ENCODE peak calls at places on chromosomes 1 and 21, in nine cellular contexts. M is NCI-H446 treated with DMSO at 0.1 percent for 48 hours; S is NCI-H1092; P is T-helper 1 cell; B is EL; X is endodermal cell; L is Daoy; V is activated CD8-positive, alpha-beta T cell treated with anti-CD3 and anti-CD28 coated beads for 36 hours; D is anterior cingulate cortex. C is an unnamed sample.

GRCh38 chr1:217311766-217312165 is 319.1 kb downstream of the GPATCH2 start:
- DNase-seq in M (no peak), S (no peak), P (no peak), B (peak), X (peak), L (no peak), V (no peak), D (no peak), C (no peak)

GRCh38 chr21:44351535-44352252 is 1.7 kb upstream of the TRPM2 start:
- DNase-seq in M (no peak), S (no peak), P (no peak), B (no peak), X (no peak), L (no peak), V (no peak), D (no peak), C (no peak)

GRCh38 chr1:183783896-183784637 is 20.9 kb upstream of the RGL1 start:
- DNase-seq in M (peak), S (no peak), P (no peak), B (peak), X (no peak), L (peak), V (no peak), D (peak), C (peak)

GRCh38 chr1:248861621-248862020 is 2.7 kb upstream of the ZNF692 start:
- DNase-seq in M (no peak), S (no peak), P (no peak), B (no peak), X (no peak), L (no peak), V (no peak), D (no peak), C (no peak)

GRCh38 chr1:201357211-201357610 is 20.3 kb downstream of the TNNT2 start:
- DNase-seq in M (no peak), S (no peak), P (no peak), B (no peak), X (peak), L (no peak), V (no peak), D (no peak), C (no peak)

GRCh38 chr1:219092206-219092605 is 81.5 kb upstream of the LYPLAL1 start:
- DNase-seq in M (no peak), S (no peak), P (no peak), B (peak), X (no peak), L (no peak), V (no peak), D (no peak), C (no peak)

GRCh38 chr1:77273891-77274290 is 7.9 kb upstream of the AK5 start:
- DNase-seq in M (no peak), S (no peak), P (no peak), B (no peak), X (no peak), L (no peak), V (no peak), D (no peak), C (no peak)

GRCh38 chr1:27400035-27400962 is 7.9 kb downstream of the GPR3 start:
- DNase-seq in M (no peak), S (no peak), P (no peak), B (no peak), X (peak), L (no peak), V (no peak), D (no peak), C (no peak)

GRCh38 chr1:12380316-12381249 is 150.8 kb downstream of the VPS13D start:
- DNase-seq in M (no peak), S (no peak), P (no peak), B (no peak), X (no peak), L (no peak), V (no peak), D (no peak), C (no peak)

GRCh38 chr21:35641271-35642016 is 418.9 kb downstream of the SETD4 start:
- DNase-seq in M (no peak), S (no peak), P (no peak), B (peak), X (no peak), L (no peak), V (no peak), D (no peak), C (no peak)

GRCh38 chr1:169263059-169263458 is 104.5 kb downstream of the NME7 start:
- DNase-seq in M (no peak), S (no peak), P (no peak), B (no peak), X (no peak), L (no peak), V (no peak), D (no peak), C (no peak)

GRCh38 chr1:227432181-227432535 is 113.9 kb upstream of the CDC42BPA start:
- DNase-seq in M (no peak), S (no peak), P (no peak), B (no peak), X (no peak), L (no peak), V (no peak), D (no peak), C (no peak)

GRCh38 chr1:150551784-150552691 is 2.8 kb downstream of the ADAMTSL4 start:
- DNase-seq in M (no peak), S (no peak), P (no peak), B (peak), X (peak), L (peak), V (peak), D (no peak), C (no peak)

GRCh38 chr1:62318756-62319544 is at the start of gene KANK4:
- DNase-seq in M (no peak), S (no peak), P (no peak), B (peak), X (peak), L (no peak), V (no peak), D (no peak), C (no peak)

GRCh38 chr1:235088907-235089306 is 39.7 kb downstream of the TOMM20 start:
- DNase-seq in M (no peak), S (no peak), P (no peak), B (no peak), X (no peak), L (no peak), V (no peak), D (no peak), C (no peak)

GRCh38 chr1:226603030-226603960 is 54.7 kb downstream of the STUM start:
- DNase-seq in M (peak), S (no peak), P (no peak), B (peak), X (no peak), L (peak), V (no peak), D (peak), C (peak)

GRCh38 chr1:54229281-54229891 is 29.4 kb downstream of the MRPL37 start:
- DNase-seq in M (peak), S (no peak), P (no peak), B (peak), X (no peak), L (peak), V (peak), D (no peak), C (no peak)

GRCh38 chr21:27466175-27466574 is 499.3 kb upstream of the ADAMTS5 start:
- DNase-seq in M (no peak), S (no peak), P (no peak), B (no peak), X (no peak), L (no peak), V (no peak), D (no peak), C (no peak)

GRCh38 chr1:208291923-208292711 is 47.9 kb upstream of the PLXNA2 start:
- DNase-seq in M (peak), S (no peak), P (no peak), B (no peak), X (peak), L (no peak), V (no peak), D (no peak), C (no peak)

GRCh38 chr21:44065428-44065827 is 41.8 kb upstream of the PWP2 start:
- DNase-seq in M (no peak), S (no peak), P (peak), B (peak), X (no peak), L (no peak), V (peak), D (no peak), C (no peak)

GRCh38 chr1:71651229-71651628 is 570.4 kb upstream of the ZRANB2 start:
- DNase-seq in M (no peak), S (no peak), P (no peak), B (no peak), X (no peak), L (no peak), V (no peak), D (no peak), C (no peak)